ENCODE peak calls at places on chromosomes 6 and 20, in eight cellular contexts. L is adrenal gland; T is GM10248; E is MM.1S; Z is CD8-positive, alpha-beta T cell; S is choroid plexus epithelial cell; J is osteocyte; A is kidney. I is an unnamed sample.

GRCh38 chr20:1897965-1898464 is 2.8 kb downstream of the SIRPA start:
- DNase-seq in L (peak), T (peak), E (peak), Z (no peak), S (no peak), J (no peak), A (no peak), I (no peak)

GRCh38 chr20:13934992-13935894 is 55.2 kb downstream of the SEL1L2 start:
- DNase-seq in L (no peak), T (no peak), E (no peak), Z (no peak), S (no peak), J (no peak), A (no peak), I (no peak)

GRCh38 chr6:19417713-19418112 is 419.5 kb upstream of the ID4 start:
- DNase-seq in L (no peak), T (no peak), E (no peak), Z (no peak), S (peak), J (no peak), A (no peak), I (no peak)

GRCh38 chr20:9677224-9677623 is 161.7 kb downstream of the PAK5 start:
- DNase-seq in L (no peak), T (no peak), E (peak), Z (no peak), S (no peak), J (no peak), A (no peak), I (no peak)

GRCh38 chr6:31356946-31357466 is at the start of gene HLA-B:
- DNase-seq in L (peak), T (peak), E (peak), Z (peak), S (peak), J (no peak), A (peak), I (no peak)

GRCh38 chr6:91132461-91132860 is 545.6 kb upstream of the MAP3K7 start:
- DNase-seq in L (no peak), T (no peak), E (no peak), Z (no peak), S (no peak), J (no peak), A (no peak), I (no peak)

GRCh38 chr20:31594558-31595379 is 10.3 kb upstream of the ID1 start:
- DNase-seq in L (no peak), T (no peak), E (no peak), Z (no peak), S (no peak), J (no peak), A (peak), I (no peak)

GRCh38 chr6:66478705-66479104 is 771.7 kb upstream of the EYS start:
- DNase-seq in L (no peak), T (no peak), E (no peak), Z (no peak), S (no peak), J (no peak), A (no peak), I (no peak)

GRCh38 chr6:3023663-3024483 is 24.2 kb downstream of the NQO2 start:
- DNase-seq in L (peak), T (peak), E (peak), Z (peak), S (peak), J (peak), A (peak), I (no peak)

GRCh38 chr20:56400001-56400640 is 7.7 kb downstream of the CSTF1 start:
- DNase-seq in L (peak), T (peak), E (peak), Z (peak), S (peak), J (no peak), A (no peak), I (no peak)

GRCh38 chr6:155224031-155224451 is 39.8 kb upstream of the CLDN20 start:
- DNase-seq in L (no peak), T (peak), E (no peak), Z (peak), S (peak), J (no peak), A (no peak), I (no peak)

GRCh38 chr20:20276806-20277530 is 90.9 kb upstream of the INSM1 start:
- DNase-seq in L (peak), T (no peak), E (no peak), Z (no peak), S (no peak), J (no peak), A (no peak), I (no peak)

GRCh38 chr6:87756858-87757257 is 54.8 kb upstream of the AKIRIN2 start:
- DNase-seq in L (no peak), T (peak), E (peak), Z (no peak), S (peak), J (no peak), A (no peak), I (no peak)

GRCh38 chr6:37202788-37203491 is 33.0 kb downstream of the PIM1 start:
- DNase-seq in L (no peak), T (no peak), E (no peak), Z (no peak), S (no peak), J (no peak), A (no peak), I (no peak)

GRCh38 chr6:16286151-16286522 is 47.8 kb downstream of the GMPR start:
- DNase-seq in L (no peak), T (peak), E (peak), Z (no peak), S (peak), J (no peak), A (peak), I (no peak)

GRCh38 chr20:61753196-61753942 is 312.3 kb downstream of the TAF4 start:
- DNase-seq in L (no peak), T (no peak), E (peak), Z (no peak), S (peak), J (no peak), A (peak), I (no peak)

GRCh38 chr6:131937703-131938631 is 13.2 kb downstream of the CCN2 start:
- DNase-seq in L (peak), T (no peak), E (no peak), Z (no peak), S (peak), J (no peak), A (no peak), I (no peak)

GRCh38 chr6:161019324-161019839 is 27.8 kb downstream of the MAP3K4 start:
- DNase-seq in L (no peak), T (no peak), E (no peak), Z (no peak), S (no peak), J (no peak), A (no peak), I (no peak)

DNA sequence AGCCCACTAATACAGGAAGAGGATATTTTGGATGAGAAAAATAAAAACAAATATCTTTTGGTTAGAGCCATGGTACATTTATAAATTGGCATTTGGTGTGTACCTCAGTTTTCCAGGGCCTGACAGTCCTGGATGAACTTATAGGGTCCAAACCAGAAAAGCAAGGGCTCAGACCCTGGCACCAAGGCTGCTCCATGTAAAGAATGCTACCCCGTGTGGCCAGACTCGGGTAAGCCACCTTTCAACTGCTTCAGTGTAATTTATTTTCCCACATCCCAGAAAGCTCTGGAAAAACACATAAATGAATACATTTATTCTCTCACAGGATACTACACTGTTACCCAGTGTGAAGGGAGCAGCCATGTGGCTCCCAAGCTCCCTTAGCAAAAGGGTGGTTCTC is 13.9 kb downstream of the MRPL14 start:
- DNase-seq in L (no peak), T (no peak), E (no peak), Z (no peak), S (peak), J (no peak), A (no peak), I (no peak)
- TF ChIP-seq CTCF in L (no peak), T (peak), E (peak), Z (no peak), S (peak), J (peak), A (no peak), I (peak)

GRCh38 chr6:34236423-34237315 is at the start of gene HMGA1:
- DNase-seq in L (peak), T (peak), E (peak), Z (peak), S (peak), J (peak), A (peak), I (peak)
- TF ChIP-seq CTCF in L (no peak), T (no peak), E (no peak), Z (no peak), S (no peak), J (no peak), A (no peak), I (no peak)

GRCh38 chr6:105500693-105501092 is 97.8 kb upstream of the PREP start:
- DNase-seq in L (no peak), T (no peak), E (no peak), Z (no peak), S (no peak), J (no peak), A (no peak), I (no peak)
- TF ChIP-seq CTCF in L (no peak), T (no peak), E (no peak), Z (no peak), S (peak), J (no peak), A (no peak), I (peak)

GRCh38 chr6:142240203-142240602 is 61.6 kb upstream of the ADGRG6 start:
- DNase-seq in L (no peak), T (no peak), E (no peak), Z (no peak), S (no peak), J (no peak), A (no peak), I (no peak)

GRCh38 chr6:142242269-142242668 is 59.5 kb upstream of the ADGRG6 start:
- DNase-seq in L (no peak), T (no peak), E (no peak), Z (no peak), S (peak), J (no peak), A (no peak), I (no peak)

GRCh38 chr6:142233945-142234682 is 67.7 kb upstream of the ADGRG6 start:
- DNase-seq in L (no peak), T (no peak), E (no peak), Z (no peak), S (no peak), J (no peak), A (no peak), I (no peak)

GRCh38 chr6:142235247-142235646 is 66.6 kb upstream of the ADGRG6 start:
- DNase-seq in L (no peak), T (no peak), E (no peak), Z (no peak), S (no peak), J (no peak), A (no peak), I (no peak)

GRCh38 chr6:142236686-142237085 is 65.1 kb upstream of the ADGRG6 start:
- DNase-seq in L (no peak), T (no peak), E (no peak), Z (no peak), S (no peak), J (no peak), A (no peak), I (no peak)
- TF ChIP-seq CTCF in L (no peak), T (no peak), E (no peak), Z (no peak), S (no peak), J (no peak), A (no peak), I (no peak)

I was measured in chondrocyte.